ENCODE peak calls at places on chromosomes 7 and 10, in six cellular contexts. One of them, this sample, is unnamed.

GRCh38 chr10:63352976-63353375 is 112.8 kb downstream of the JMJD1C start:
- DNase-seq in neuronal stem cell: no peak
- DNase-seq in H1: no peak
- DNase-seq in H9: no peak
- DNase-seq in IMR-90: no peak
- DNase-seq in trophoblast cell: no peak
- DNase-seq in this sample: no peak

GRCh38 chr7:151059362-151060112 is at the start of gene SLC4A2:
- DNase-seq in H9: peak
- DNase-seq in trophoblast cell: peak
- DNase-seq in neuronal stem cell: peak
- DNase-seq in IMR-90: peak
- DNase-seq in H1: peak
- DNase-seq in this sample: peak

GRCh38 chr10:107409517-107409916 is 245.0 kb upstream of the SORCS1 start:
- DNase-seq in H9: no peak
- DNase-seq in trophoblast cell: no peak
- DNase-seq in IMR-90: peak
- DNase-seq in neuronal stem cell: no peak
- DNase-seq in H1: no peak
- DNase-seq in this sample: peak

GRCh38 chr7:19701471-19701870 is 7.4 kb downstream of the POLR1F start:
- DNase-seq in trophoblast cell: no peak
- DNase-seq in H1: no peak
- DNase-seq in neuronal stem cell: no peak
- DNase-seq in H9: no peak
- DNase-seq in IMR-90: no peak
- DNase-seq in this sample: no peak

GRCh38 chr7:145331076-145331475 is 495.2 kb upstream of the TPK1 start:
- DNase-seq in H9: no peak
- DNase-seq in IMR-90: no peak
- DNase-seq in neuronal stem cell: no peak
- DNase-seq in trophoblast cell: no peak
- DNase-seq in H1: no peak
- DNase-seq in this sample: no peak

GRCh38 chr10:33463011-33463410 is 128.5 kb upstream of the NRP1 start:
- DNase-seq in trophoblast cell: no peak
- DNase-seq in neuronal stem cell: no peak
- DNase-seq in IMR-90: no peak
- DNase-seq in H1: no peak
- DNase-seq in H9: no peak
- DNase-seq in this sample: no peak

GRCh38 chr10:113078282-113078907 is 128.3 kb downstream of the TCF7L2 start:
- DNase-seq in neuronal stem cell: no peak
- DNase-seq in H9: no peak
- DNase-seq in H1: no peak
- DNase-seq in IMR-90: no peak
- DNase-seq in trophoblast cell: peak
- DNase-seq in this sample: no peak

GRCh38 chr10:97570789-97571536 is 1.6 kb upstream of the ANKRD2 start:
- DNase-seq in neuronal stem cell: no peak
- DNase-seq in H1: no peak
- DNase-seq in H9: no peak
- DNase-seq in IMR-90: no peak
- DNase-seq in trophoblast cell: no peak
- DNase-seq in this sample: no peak

GRCh38 chr10:60549686-60550085 is 160.0 kb upstream of the ANK3 start:
- DNase-seq in neuronal stem cell: no peak
- DNase-seq in H1: no peak
- DNase-seq in trophoblast cell: no peak
- DNase-seq in H9: no peak
- DNase-seq in IMR-90: no peak
- DNase-seq in this sample: peak

GRCh38 chr7:98811299-98811698 is 58.5 kb downstream of the TMEM130 start:
- DNase-seq in IMR-90: no peak
- DNase-seq in neuronal stem cell: no peak
- DNase-seq in H1: no peak
- DNase-seq in H9: no peak
- DNase-seq in trophoblast cell: no peak
- DNase-seq in this sample: no peak

GRCh38 chr7:88597941-88598425 is 161.5 kb upstream of the ZNF804B start:
- DNase-seq in H9: no peak
- DNase-seq in neuronal stem cell: no peak
- DNase-seq in trophoblast cell: no peak
- DNase-seq in IMR-90: no peak
- DNase-seq in H1: no peak
- DNase-seq in this sample: no peak

GRCh38 chr10:79379512-79380124 is 32.3 kb downstream of the PPIF start:
- DNase-seq in IMR-90: no peak
- DNase-seq in trophoblast cell: no peak
- DNase-seq in H9: peak
- DNase-seq in neuronal stem cell: no peak
- DNase-seq in H1: no peak
- DNase-seq in this sample: no peak

GRCh38 chr10:23702977-23703414 is 264.1 kb downstream of the OTUD1 start:
- DNase-seq in IMR-90: peak
- DNase-seq in neuronal stem cell: peak
- DNase-seq in trophoblast cell: peak
- DNase-seq in H1: peak
- DNase-seq in H9: peak
- DNase-seq in this sample: peak

GRCh38 chr7:138970979-138971378 is 10.2 kb downstream of the KIAA1549 start:
- DNase-seq in IMR-90: no peak
- DNase-seq in H1: no peak
- DNase-seq in trophoblast cell: no peak
- DNase-seq in neuronal stem cell: no peak
- DNase-seq in H9: no peak
- DNase-seq in this sample: no peak

GRCh38 chr10:13767721-13768178 is 181.0 kb downstream of the PRPF18 start:
- DNase-seq in IMR-90: no peak
- DNase-seq in H1: no peak
- DNase-seq in trophoblast cell: peak
- DNase-seq in neuronal stem cell: no peak
- DNase-seq in H9: no peak
- DNase-seq in this sample: no peak

GRCh38 chr7:4774804-4775280 is 581 bp upstream of the AP5Z1 start:
- DNase-seq in H9: no peak
- DNase-seq in trophoblast cell: peak
- DNase-seq in H1: no peak
- DNase-seq in neuronal stem cell: no peak
- DNase-seq in IMR-90: peak
- DNase-seq in this sample: no peak

GRCh38 chr7:92044148-92044547 is 90.1 kb downstream of the CYP51A1 start:
- DNase-seq in neuronal stem cell: no peak
- DNase-seq in H1: no peak
- DNase-seq in trophoblast cell: no peak
- DNase-seq in IMR-90: no peak
- DNase-seq in H9: no peak
- DNase-seq in this sample: no peak

GRCh38 chr10:11539191-11539868 is 72.1 kb downstream of the USP6NL start:
- DNase-seq in IMR-90: peak
- DNase-seq in neuronal stem cell: no peak
- DNase-seq in trophoblast cell: no peak
- DNase-seq in H1: no peak
- DNase-seq in H9: no peak
- DNase-seq in this sample: peak

GRCh38 chr10:58384536-58384998 is 643 bp upstream of the TFAM start:
- DNase-seq in neuronal stem cell: no peak
- DNase-seq in H1: no peak
- DNase-seq in trophoblast cell: no peak
- DNase-seq in H9: no peak
- DNase-seq in IMR-90: no peak
- DNase-seq in this sample: no peak

GRCh38 chr7:151390594-151391357 is 19.1 kb downstream of the WDR86 start:
- DNase-seq in trophoblast cell: no peak
- DNase-seq in neuronal stem cell: no peak
- DNase-seq in IMR-90: no peak
- DNase-seq in H9: no peak
- DNase-seq in H1: no peak
- DNase-seq in this sample: no peak

GRCh38 chr7:71665716-71666115 is 533.8 kb downstream of the GALNT17 start:
- DNase-seq in trophoblast cell: no peak
- DNase-seq in neuronal stem cell: no peak
- DNase-seq in IMR-90: no peak
- DNase-seq in H9: no peak
- DNase-seq in H1: no peak
- DNase-seq in this sample: no peak

GRCh38 chr7:2515424-2516193 is 4.0 kb upstream of the LFNG start:
- DNase-seq in H9: no peak
- DNase-seq in trophoblast cell: no peak
- DNase-seq in IMR-90: no peak
- DNase-seq in neuronal stem cell: no peak
- DNase-seq in H1: no peak
- DNase-seq in this sample: no peak

GRCh38 chr7:46784746-46785145 is 797.2 kb downstream of the TNS3 start:
- DNase-seq in IMR-90: peak
- DNase-seq in trophoblast cell: no peak
- DNase-seq in H9: no peak
- DNase-seq in H1: no peak
- DNase-seq in neuronal stem cell: no peak
- DNase-seq in this sample: peak

GRCh38 chr10:49207113-49207512 is 18.9 kb upstream of the TMEM273 start:
- DNase-seq in H9: no peak
- DNase-seq in neuronal stem cell: no peak
- DNase-seq in H1: no peak
- DNase-seq in IMR-90: no peak
- DNase-seq in trophoblast cell: no peak
- DNase-seq in this sample: no peak

GRCh38 chr10:16673443-16673842 is 143.8 kb downstream of the RSU1 start:
- DNase-seq in IMR-90: no peak
- DNase-seq in H1: no peak
- DNase-seq in trophoblast cell: no peak
- DNase-seq in H9: no peak
- DNase-seq in neuronal stem cell: no peak
- DNase-seq in this sample: no peak

GRCh38 chr7:147249956-147250355 is 1133.4 kb downstream of the CNTNAP2 start:
- DNase-seq in neuronal stem cell: no peak
- DNase-seq in IMR-90: no peak
- DNase-seq in trophoblast cell: no peak
- DNase-seq in H1: no peak
- DNase-seq in H9: no peak
- DNase-seq in this sample: no peak

GRCh38 chr10:62614389-62615157 is 189.9 kb upstream of the ADO start:
- DNase-seq in IMR-90: peak
- DNase-seq in H1: no peak
- DNase-seq in neuronal stem cell: no peak
- DNase-seq in trophoblast cell: no peak
- DNase-seq in H9: no peak
- DNase-seq in this sample: peak

GRCh38 chr10:92572362-92573090 is 1.4 kb downstream of the IDE start:
- DNase-seq in H1: no peak
- DNase-seq in neuronal stem cell: no peak
- DNase-seq in IMR-90: no peak
- DNase-seq in H9: no peak
- DNase-seq in trophoblast cell: no peak
- DNase-seq in this sample: no peak

GRCh38 chr10:110498087-110498981 is 627 bp downstream of the DUSP5 start:
- DNase-seq in H1: peak
- DNase-seq in H9: peak
- DNase-seq in IMR-90: peak
- DNase-seq in trophoblast cell: peak
- DNase-seq in neuronal stem cell: no peak
- DNase-seq in this sample: peak

GRCh38 chr10:101233443-101233842 is 4.2 kb upstream of the LBX1 start:
- DNase-seq in H1: no peak
- DNase-seq in IMR-90: no peak
- DNase-seq in neuronal stem cell: no peak
- DNase-seq in trophoblast cell: no peak
- DNase-seq in H9: no peak
- DNase-seq in this sample: no peak

GRCh38 chr7:1263391-1263951 is 30.8 kb downstream of the UNCX start:
- DNase-seq in IMR-90: no peak
- DNase-seq in H1: no peak
- DNase-seq in H9: no peak
- DNase-seq in neuronal stem cell: no peak
- DNase-seq in trophoblast cell: no peak
- DNase-seq in this sample: no peak

GRCh38 chr10:111084346-111085255 is 7.8 kb downstream of the ADRA2A start:
- DNase-seq in trophoblast cell: no peak
- DNase-seq in neuronal stem cell: no peak
- DNase-seq in H1: peak
- DNase-seq in IMR-90: no peak
- DNase-seq in H9: no peak
- DNase-seq in this sample: no peak

GRCh38 chr7:120207037-120207436 is 65.9 kb upstream of the KCND2 start:
- DNase-seq in H1: peak
- DNase-seq in H9: peak
- DNase-seq in neuronal stem cell: no peak
- DNase-seq in trophoblast cell: no peak
- DNase-seq in IMR-90: no peak
- DNase-seq in this sample: no peak

GRCh38 chr7:42337225-42337905 is 100.4 kb upstream of the GLI3 start:
- DNase-seq in H9: no peak
- DNase-seq in trophoblast cell: no peak
- DNase-seq in IMR-90: no peak
- DNase-seq in H1: no peak
- DNase-seq in neuronal stem cell: no peak
- DNase-seq in this sample: no peak
- H4K91ac ChIP-seq in H9: no peak
- H4K91ac ChIP-seq in trophoblast cell: no peak
- H4K91ac ChIP-seq in IMR-90: peak
- H4K91ac ChIP-seq in H1: no peak
- H4K91ac ChIP-seq in neuronal stem cell: no peak
- H4K91ac ChIP-seq in this sample: peak

GRCh38 chr7:137403282-137403681 is 59.7 kb upstream of the PTN start:
- DNase-seq in H1: no peak
- DNase-seq in H9: peak
- DNase-seq in neuronal stem cell: no peak
- DNase-seq in IMR-90: no peak
- DNase-seq in trophoblast cell: no peak
- DNase-seq in this sample: no peak
- H2AFZ ChIP-seq in H1: peak
- H2AFZ ChIP-seq in H9: no peak
- H2AFZ ChIP-seq in neuronal stem cell: peak
- H2AFZ ChIP-seq in IMR-90: peak
- H2AFZ ChIP-seq in trophoblast cell: no peak
- H2AFZ ChIP-seq in this sample: no peak

DNA sequence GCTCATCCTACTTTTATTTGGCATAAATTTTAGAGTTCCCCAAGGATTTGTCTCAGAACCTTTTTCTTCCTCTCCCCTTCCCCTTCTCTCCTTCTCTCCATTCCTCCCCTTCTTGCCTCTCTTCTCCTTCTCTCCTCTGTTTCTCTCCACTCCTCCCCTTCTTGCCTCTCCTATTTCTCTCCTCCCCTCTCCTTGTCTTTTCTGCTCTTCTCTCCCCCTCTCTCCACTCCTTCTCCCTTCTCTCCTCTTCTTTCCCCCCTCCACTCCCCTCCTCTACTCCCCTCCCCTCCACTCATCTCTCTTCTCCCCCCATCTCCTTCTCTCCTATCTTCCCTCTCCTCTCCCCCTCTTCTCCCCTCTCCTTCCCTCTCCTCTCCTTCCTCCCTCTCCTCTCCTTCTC is 142.7 kb downstream of the CCDC71L start:
- DNase-seq in H9: no peak
- DNase-seq in neuronal stem cell: no peak
- DNase-seq in H1: no peak
- DNase-seq in IMR-90: no peak
- DNase-seq in trophoblast cell: no peak
- DNase-seq in this sample: no peak
- H4K91ac ChIP-seq in H9: no peak
- H4K91ac ChIP-seq in neuronal stem cell: no peak
- H4K91ac ChIP-seq in H1: no peak
- H4K91ac ChIP-seq in IMR-90: no peak
- H4K91ac ChIP-seq in trophoblast cell: no peak
- H4K91ac ChIP-seq in this sample: no peak

GRCh38 chr7:28481131-28481926 is 69.0 kb downstream of the CREB5 start:
- DNase-seq in trophoblast cell: no peak
- DNase-seq in IMR-90: peak
- DNase-seq in H9: no peak
- DNase-seq in neuronal stem cell: peak
- DNase-seq in H1: no peak
- DNase-seq in this sample: peak
- H2AFZ ChIP-seq in trophoblast cell: no peak
- H2AFZ ChIP-seq in IMR-90: no peak
- H2AFZ ChIP-seq in H9: no peak
- H2AFZ ChIP-seq in neuronal stem cell: no peak
- H2AFZ ChIP-seq in H1: peak
- H2AFZ ChIP-seq in this sample: no peak

This sample was measured in mesenchymal stem cell.